ENCODE peak calls at places on chromosomes 5 and 9, in eight cellular contexts. One of them, this sample, is unnamed. For H3K27me3 and H3K4me1, the result is how much of the 10 kb centered on the place peaks cover.

GRCh38 chr5:163475416-163475815 is 15.0 kb downstream of the HMMR start:
- DNase-seq in pancreas: no peak
- DNase-seq in iPS DF 6.9: no peak
- DNase-seq in SJSA1: no peak
- DNase-seq in GM23248: no peak
- DNase-seq in adipocyte: no peak
- DNase-seq in tibial nerve: no peak
- DNase-seq in Karpas-422: no peak
- DNase-seq in this sample: no peak

GRCh38 chr9:104914458-104914857 is 13.5 kb downstream of the ABCA1 start:
- DNase-seq in adipocyte: no peak
- DNase-seq in GM23248: no peak
- DNase-seq in Karpas-422: no peak
- DNase-seq in tibial nerve: no peak
- DNase-seq in iPS DF 6.9: no peak
- DNase-seq in SJSA1: no peak
- DNase-seq in pancreas: no peak
- DNase-seq in this sample: no peak

GRCh38 chr5:37840036-37840909 is at the start of gene GDNF:
- DNase-seq in GM23248: peak
- DNase-seq in adipocyte: peak
- DNase-seq in pancreas: peak
- DNase-seq in SJSA1: peak
- DNase-seq in iPS DF 6.9: no peak
- DNase-seq in Karpas-422: no peak
- DNase-seq in tibial nerve: no peak
- DNase-seq in this sample: no peak

GRCh38 chr9:14271078-14271673 is 42.8 kb downstream of the NFIB start:
- DNase-seq in adipocyte: peak
- DNase-seq in tibial nerve: peak
- DNase-seq in pancreas: no peak
- DNase-seq in SJSA1: peak
- DNase-seq in Karpas-422: no peak
- DNase-seq in GM23248: peak
- DNase-seq in iPS DF 6.9: no peak
- DNase-seq in this sample: no peak

GRCh38 chr5:170289749-170290148 is 7.8 kb downstream of the LCP2 start:
- DNase-seq in iPS DF 6.9: no peak
- DNase-seq in pancreas: no peak
- DNase-seq in tibial nerve: no peak
- DNase-seq in GM23248: no peak
- DNase-seq in SJSA1: no peak
- DNase-seq in adipocyte: no peak
- DNase-seq in Karpas-422: no peak
- DNase-seq in this sample: no peak

GRCh38 chr5:73652391-73652790 is 26.4 kb downstream of the ARHGEF28 start:
- DNase-seq in Karpas-422: no peak
- DNase-seq in SJSA1: no peak
- DNase-seq in GM23248: no peak
- DNase-seq in iPS DF 6.9: no peak
- DNase-seq in pancreas: no peak
- DNase-seq in adipocyte: no peak
- DNase-seq in tibial nerve: no peak
- DNase-seq in this sample: no peak

GRCh38 chr5:115398726-115399125 is 102.3 kb upstream of the CCDC112 start:
- DNase-seq in adipocyte: peak
- DNase-seq in iPS DF 6.9: no peak
- DNase-seq in pancreas: no peak
- DNase-seq in tibial nerve: no peak
- DNase-seq in GM23248: peak
- DNase-seq in SJSA1: peak
- DNase-seq in Karpas-422: no peak
- DNase-seq in this sample: no peak

GRCh38 chr9:76162751-76163500 is 231.3 kb downstream of the RFK start:
- DNase-seq in adipocyte: peak
- DNase-seq in GM23248: peak
- DNase-seq in SJSA1: peak
- DNase-seq in pancreas: no peak
- DNase-seq in iPS DF 6.9: no peak
- DNase-seq in tibial nerve: no peak
- DNase-seq in Karpas-422: no peak
- DNase-seq in this sample: no peak

GRCh38 chr9:32351845-32352244 is 32.6 kb upstream of the ACO1 start:
- DNase-seq in SJSA1: no peak
- DNase-seq in Karpas-422: no peak
- DNase-seq in adipocyte: no peak
- DNase-seq in GM23248: peak
- DNase-seq in iPS DF 6.9: no peak
- DNase-seq in pancreas: no peak
- DNase-seq in tibial nerve: no peak
- DNase-seq in this sample: no peak

GRCh38 chr9:33030285-33030684 is 5.2 kb downstream of the DNAJA1 start:
- DNase-seq in GM23248: no peak
- DNase-seq in pancreas: no peak
- DNase-seq in adipocyte: no peak
- DNase-seq in SJSA1: no peak
- DNase-seq in Karpas-422: no peak
- DNase-seq in tibial nerve: no peak
- DNase-seq in iPS DF 6.9: no peak
- DNase-seq in this sample: no peak

GRCh38 chr5:139263431-139263975 is 30.0 kb upstream of the MATR3 start:
- DNase-seq in SJSA1: no peak
- DNase-seq in iPS DF 6.9: no peak
- DNase-seq in pancreas: no peak
- DNase-seq in adipocyte: no peak
- DNase-seq in GM23248: peak
- DNase-seq in tibial nerve: no peak
- DNase-seq in Karpas-422: no peak
- DNase-seq in this sample: no peak

GRCh38 chr9:91986248-91986647 is 36.2 kb upstream of the ROR2 start:
- DNase-seq in adipocyte: peak
- DNase-seq in tibial nerve: no peak
- DNase-seq in iPS DF 6.9: no peak
- DNase-seq in SJSA1: no peak
- DNase-seq in GM23248: peak
- DNase-seq in pancreas: no peak
- DNase-seq in Karpas-422: no peak
- DNase-seq in this sample: no peak

GRCh38 chr9:91995000-91995399 is 45.0 kb upstream of the ROR2 start:
- DNase-seq in SJSA1: no peak
- DNase-seq in GM23248: no peak
- DNase-seq in iPS DF 6.9: no peak
- DNase-seq in adipocyte: no peak
- DNase-seq in tibial nerve: no peak
- DNase-seq in pancreas: no peak
- DNase-seq in Karpas-422: no peak
- DNase-seq in this sample: no peak

GRCh38 chr9:91994422-91994821 is 44.4 kb upstream of the ROR2 start:
- DNase-seq in iPS DF 6.9: no peak
- DNase-seq in tibial nerve: no peak
- DNase-seq in SJSA1: no peak
- DNase-seq in Karpas-422: no peak
- DNase-seq in pancreas: no peak
- DNase-seq in GM23248: no peak
- DNase-seq in adipocyte: no peak
- DNase-seq in this sample: no peak

GRCh38 chr9:91992636-91993035 is 42.6 kb upstream of the ROR2 start:
- DNase-seq in tibial nerve: no peak
- DNase-seq in pancreas: no peak
- DNase-seq in iPS DF 6.9: no peak
- DNase-seq in SJSA1: peak
- DNase-seq in Karpas-422: no peak
- DNase-seq in GM23248: peak
- DNase-seq in adipocyte: peak
- DNase-seq in this sample: no peak

GRCh38 chr9:91991621-91992435 is 41.8 kb upstream of the ROR2 start:
- DNase-seq in GM23248: peak
- DNase-seq in SJSA1: no peak
- DNase-seq in tibial nerve: no peak
- DNase-seq in iPS DF 6.9: no peak
- DNase-seq in adipocyte: peak
- DNase-seq in pancreas: no peak
- DNase-seq in Karpas-422: no peak
- DNase-seq in this sample: no peak
- H3K4me3 ChIP-seq in GM23248: peak
- H3K4me3 ChIP-seq in SJSA1: no peak
- H3K4me3 ChIP-seq in tibial nerve: no peak
- H3K4me3 ChIP-seq in iPS DF 6.9: no peak
- H3K4me3 ChIP-seq in adipocyte: peak
- H3K4me3 ChIP-seq in pancreas: no peak
- H3K4me3 ChIP-seq in Karpas-422: no peak
- H3K4me3 ChIP-seq in this sample: no peak

GRCh38 chr5:159096555-159097460 is 2.9 kb downstream of the EBF1 start:
- DNase-seq in Karpas-422: peak
- DNase-seq in iPS DF 6.9: no peak
- DNase-seq in pancreas: no peak
- DNase-seq in adipocyte: no peak
- DNase-seq in SJSA1: no peak
- DNase-seq in tibial nerve: no peak
- DNase-seq in GM23248: no peak
- DNase-seq in this sample: no peak

GRCh38 chr5:159099049-159099760 is 511 bp downstream of the EBF1 start:
- DNase-seq in adipocyte: peak
- DNase-seq in tibial nerve: no peak
- DNase-seq in iPS DF 6.9: no peak
- DNase-seq in GM23248: peak
- DNase-seq in Karpas-422: peak
- DNase-seq in SJSA1: peak
- DNase-seq in pancreas: peak
- DNase-seq in this sample: no peak

GRCh38 chr5:159097461-159098284 is 2.0 kb downstream of the EBF1 start:
- DNase-seq in GM23248: peak
- DNase-seq in Karpas-422: peak
- DNase-seq in iPS DF 6.9: no peak
- DNase-seq in tibial nerve: peak
- DNase-seq in SJSA1: peak
- DNase-seq in pancreas: no peak
- DNase-seq in adipocyte: peak
- DNase-seq in this sample: no peak

GRCh38 chr5:159100022-159100927 is 559 bp upstream of the EBF1 start:
- DNase-seq in iPS DF 6.9: no peak
- DNase-seq in adipocyte: peak
- DNase-seq in GM23248: peak
- DNase-seq in SJSA1: peak
- DNase-seq in Karpas-422: peak
- DNase-seq in pancreas: peak
- DNase-seq in tibial nerve: peak
- DNase-seq in this sample: peak

GRCh38 chr5:159098285-159099048 is 1.2 kb downstream of the EBF1 start:
- DNase-seq in adipocyte: peak
- DNase-seq in iPS DF 6.9: no peak
- DNase-seq in GM23248: peak
- DNase-seq in Karpas-422: no peak
- DNase-seq in tibial nerve: no peak
- DNase-seq in pancreas: no peak
- DNase-seq in SJSA1: no peak
- DNase-seq in this sample: no peak
- H3K27me3 ChIP-seq in adipocyte: under half
- H3K27me3 ChIP-seq in iPS DF 6.9: half or more
- H3K27me3 ChIP-seq in GM23248: under half
- H3K27me3 ChIP-seq in Karpas-422: under half
- H3K27me3 ChIP-seq in tibial nerve: under half
- H3K27me3 ChIP-seq in pancreas: under half
- H3K27me3 ChIP-seq in SJSA1: under half
- H3K27me3 ChIP-seq in this sample: under half

GRCh38 chr5:131998431-131999040 is 12.9 kb downstream of the ACSL6 start:
- DNase-seq in iPS DF 6.9: no peak
- DNase-seq in GM23248: no peak
- DNase-seq in tibial nerve: no peak
- DNase-seq in Karpas-422: no peak
- DNase-seq in SJSA1: no peak
- DNase-seq in pancreas: peak
- DNase-seq in adipocyte: no peak
- DNase-seq in this sample: no peak

GRCh38 chr5:131996210-131997025 is 15.0 kb downstream of the ACSL6 start:
- DNase-seq in adipocyte: no peak
- DNase-seq in SJSA1: no peak
- DNase-seq in Karpas-422: no peak
- DNase-seq in tibial nerve: no peak
- DNase-seq in pancreas: peak
- DNase-seq in GM23248: no peak
- DNase-seq in iPS DF 6.9: no peak
- DNase-seq in this sample: no peak

GRCh38 chr5:131999041-131999440 is 12.4 kb downstream of the ACSL6 start:
- DNase-seq in GM23248: no peak
- DNase-seq in SJSA1: no peak
- DNase-seq in Karpas-422: no peak
- DNase-seq in pancreas: no peak
- DNase-seq in iPS DF 6.9: no peak
- DNase-seq in tibial nerve: no peak
- DNase-seq in adipocyte: no peak
- DNase-seq in this sample: no peak

GRCh38 chr5:131997026-131997726 is 14.3 kb downstream of the ACSL6 start:
- DNase-seq in GM23248: no peak
- DNase-seq in pancreas: peak
- DNase-seq in iPS DF 6.9: no peak
- DNase-seq in adipocyte: no peak
- DNase-seq in tibial nerve: no peak
- DNase-seq in Karpas-422: no peak
- DNase-seq in SJSA1: no peak
- DNase-seq in this sample: no peak

DNA sequence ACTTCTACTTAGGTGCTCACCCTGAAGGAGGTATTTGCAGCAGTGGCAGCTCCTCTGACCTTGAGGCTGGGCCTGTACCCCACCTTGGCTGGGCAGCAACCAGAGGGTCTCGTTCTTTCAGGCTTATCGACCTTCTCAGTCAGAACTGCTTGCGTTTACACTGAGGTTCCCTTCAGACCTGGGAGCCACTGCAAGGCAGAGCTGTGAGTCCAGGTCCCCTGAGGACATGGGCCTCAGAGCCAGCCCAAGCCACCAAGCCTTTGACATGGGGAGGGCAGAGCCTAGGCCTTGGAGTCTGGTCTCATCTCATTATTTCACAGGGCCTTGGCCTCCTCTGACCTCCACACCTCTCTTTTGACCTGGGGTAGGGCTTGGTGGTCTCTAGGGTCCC is 13.7 kb downstream of the ACSL6 start:
- DNase-seq in adipocyte: no peak
- DNase-seq in SJSA1: no peak
- DNase-seq in tibial nerve: no peak
- DNase-seq in pancreas: peak
- DNase-seq in Karpas-422: no peak
- DNase-seq in iPS DF 6.9: no peak
- DNase-seq in GM23248: no peak
- DNase-seq in this sample: no peak
- H3K4me1 ChIP-seq in adipocyte: under half
- H3K4me1 ChIP-seq in SJSA1: under half
- H3K4me1 ChIP-seq in tibial nerve: under half
- H3K4me1 ChIP-seq in pancreas: under half
- H3K4me1 ChIP-seq in Karpas-422: under half
- H3K4me1 ChIP-seq in iPS DF 6.9: under half
- H3K4me1 ChIP-seq in GM23248: under half
- H3K4me1 ChIP-seq in this sample: under half

DNA sequence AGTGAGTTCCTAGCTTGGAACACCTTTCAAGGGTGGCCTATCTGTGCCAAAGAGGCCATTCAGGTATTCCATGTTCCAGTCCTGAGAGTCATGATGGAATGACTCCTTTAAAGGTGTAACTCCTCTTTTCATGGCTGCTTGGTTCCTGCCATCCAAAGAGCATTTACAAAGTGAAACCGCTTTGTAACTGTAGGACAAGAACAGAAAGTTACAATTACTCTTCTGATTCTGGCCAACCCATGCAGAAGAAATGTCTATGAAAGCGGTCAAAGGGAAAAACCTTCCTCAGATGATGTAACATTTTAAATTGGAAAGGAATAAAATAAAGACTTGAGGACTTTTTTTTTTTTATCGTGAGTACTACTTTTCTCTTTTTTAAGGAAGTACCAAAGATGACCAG is 12.9 kb upstream of the C9orf72 start:
- DNase-seq in GM23248: no peak
- DNase-seq in iPS DF 6.9: no peak
- DNase-seq in Karpas-422: no peak
- DNase-seq in pancreas: no peak
- DNase-seq in adipocyte: no peak
- DNase-seq in tibial nerve: no peak
- DNase-seq in SJSA1: no peak
- DNase-seq in this sample: no peak
- H3K4me3 ChIP-seq in GM23248: no peak
- H3K4me3 ChIP-seq in iPS DF 6.9: no peak
- H3K4me3 ChIP-seq in Karpas-422: no peak
- H3K4me3 ChIP-seq in pancreas: no peak
- H3K4me3 ChIP-seq in adipocyte: no peak
- H3K4me3 ChIP-seq in tibial nerve: no peak
- H3K4me3 ChIP-seq in SJSA1: no peak
- H3K4me3 ChIP-seq in this sample: no peak